ENCODE peak calls at places on chromosomes 1 and 21, in four cellular contexts. Z is prostate gland, E is adipocyte, G is adrenal gland. D is an unnamed sample.
A peak's percentile ranks its signal among the peaks of the same experiment; 100 is the strongest.

GRCh38 chr1:100391675-100392074 is 39.4 kb downstream of the CDC14A start:
- DNase-seq in E (no peak), Z (no peak), G (no peak), D (no peak)

GRCh38 chr1:210373878-210374599 is 45.3 kb downstream of the HHAT start:
- DNase-seq in G (peak; percentile 93), Z (no peak), E (peak; percentile 88), D (no peak)

GRCh38 chr1:222618001-222618879 is at the start of gene MIA3:
- DNase-seq in E (peak; percentile 69), Z (peak; percentile 79), G (peak; percentile 42), D (peak; percentile 84)

GRCh38 chr1:41246568-41246967 is 4.5 kb upstream of the SCMH1 start:
- DNase-seq in E (no peak), G (no peak), Z (no peak), D (no peak)

GRCh38 chr1:219312967-219313366 is 139.3 kb downstream of the LYPLAL1 start:
- DNase-seq in G (no peak), Z (no peak), E (peak; percentile 51), D (no peak)

GRCh38 chr1:157301477-157302198 is 163.4 kb upstream of the ETV3 start:
- DNase-seq in G (no peak), E (no peak), Z (no peak), D (no peak)

GRCh38 chr1:24905355-24905978 is 24.6 kb downstream of the RUNX3 start:
- DNase-seq in E (no peak), Z (no peak), G (no peak), D (no peak)

GRCh38 chr1:53448241-53448841 is 10.9 kb upstream of the DMRTB1 start:
- DNase-seq in Z (no peak), E (no peak), G (no peak), D (no peak)

GRCh38 chr1:225415967-225416745 is 11.7 kb downstream of the LBR start:
- DNase-seq in E (no peak), Z (no peak), G (no peak), D (no peak)

GRCh38 chr21:45408811-45409261 is 3.9 kb downstream of the COL18A1 start:
- DNase-seq in Z (no peak), E (no peak), G (no peak), D (no peak)

GRCh38 chr1:30372792-30373433 is 350.5 kb downstream of the MATN1 start:
- DNase-seq in E (no peak), G (peak; percentile 2), Z (no peak), D (no peak)

GRCh38 chr1:232464325-232464724 is 165.6 kb downstream of the SIPA1L2 start:
- DNase-seq in G (no peak), E (no peak), Z (no peak), D (no peak)

DNA sequence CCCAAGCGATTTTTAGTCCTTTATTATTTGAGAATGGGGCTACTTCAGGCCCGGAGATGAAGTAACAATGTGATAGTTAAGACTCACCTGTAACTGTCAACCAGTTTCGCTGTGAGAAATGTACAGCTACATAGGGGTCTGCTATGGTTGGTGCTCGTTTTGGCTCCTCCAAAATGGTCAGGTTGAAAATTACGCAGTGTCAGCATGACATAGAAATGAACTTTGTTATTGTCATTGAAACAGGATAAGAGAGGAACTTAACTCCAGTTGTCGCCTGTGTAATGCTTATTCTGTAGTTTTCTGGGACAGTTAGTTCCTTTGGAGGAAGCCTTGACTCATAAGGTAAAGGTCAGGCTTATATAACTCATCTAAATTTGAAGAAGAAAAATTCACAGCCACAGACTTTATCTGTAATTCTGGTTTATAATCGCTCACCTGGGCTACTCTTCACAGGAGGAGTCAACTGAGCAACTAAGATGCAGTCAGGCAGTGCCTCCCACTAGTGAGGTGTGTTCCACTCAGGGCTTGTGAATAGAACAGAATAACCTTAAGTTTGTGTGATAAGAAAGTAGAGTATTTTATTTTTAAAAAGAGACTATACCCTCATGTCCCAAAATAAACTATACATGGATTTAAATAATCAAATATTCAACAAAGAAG is 130.9 kb downstream of the CD247 start:
- DNase-seq in Z (no peak), G (no peak), E (no peak), D (no peak)
- H3K36me3 ChIP-seq in Z (no peaks in the 10 kb centered on the region), G (peaks cover 4% of the 10 kb centered on the region), E (peaks cover 36% of the 10 kb centered on the region), D (peaks cover 53% of the 10 kb centered on the region)

DNA sequence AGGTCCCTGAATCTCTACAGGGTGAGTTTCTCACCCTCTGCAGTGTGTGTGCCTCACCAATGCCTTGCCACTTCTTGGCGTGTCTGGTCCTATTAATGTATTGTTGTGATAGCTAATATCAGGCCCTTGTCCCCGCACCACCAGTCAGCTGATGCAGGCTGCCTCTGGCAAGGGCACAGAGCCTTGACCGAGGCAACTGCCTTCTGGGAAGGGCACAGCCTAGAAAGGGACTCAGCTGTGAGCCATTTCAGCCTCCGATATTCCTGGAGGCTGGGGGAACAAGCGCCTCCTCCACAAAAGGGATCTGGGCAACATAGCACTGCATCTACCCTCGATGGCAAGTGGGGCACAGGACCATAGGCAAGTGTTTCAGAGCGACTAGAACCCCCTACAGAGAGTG is 27.0 kb downstream of the IL10RB start:
- DNase-seq in Z (no peak), E (no peak), G (no peak), D (no peak)
- H3K36me3 ChIP-seq in Z (no peaks in the 10 kb centered on the region), E (peaks cover 46% of the 10 kb centered on the region), G (peaks cover 34% of the 10 kb centered on the region), D (peaks cover 94% of the 10 kb centered on the region)

DNA sequence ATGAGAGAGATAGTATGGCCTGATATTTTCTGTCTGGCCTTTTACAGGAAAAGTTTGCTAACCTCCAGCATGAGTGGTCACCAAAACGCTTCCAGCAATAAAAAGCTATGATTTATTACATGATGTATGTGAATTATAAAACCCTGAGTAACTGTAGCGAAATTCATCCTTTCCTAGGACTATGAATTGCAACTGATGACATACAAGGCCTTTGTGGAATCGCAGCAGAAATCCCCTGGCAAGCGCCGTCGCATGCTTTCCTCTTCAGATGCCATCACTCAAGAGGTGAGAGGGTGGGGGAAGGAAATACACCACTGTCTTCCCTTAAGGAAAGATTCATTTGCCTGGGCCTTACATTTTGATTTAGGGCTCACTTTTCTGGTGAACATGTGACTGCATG is 117.9 kb downstream of the MACF1 start:
- DNase-seq in E (no peak), Z (no peak), G (no peak), D (no peak)
- H3K36me3 ChIP-seq in E (peaks cover 100% of the 10 kb centered on the region), Z (peaks cover 10% of the 10 kb centered on the region), G (peaks cover 95% of the 10 kb centered on the region), D (peaks cover 4% of the 10 kb centered on the region)

GRCh38 chr1:19776933-19777332 is 22.8 kb downstream of the TMCO4 start:
- DNase-seq in Z (no peak), E (no peak), G (no peak), D (no peak)

GRCh38 chr1:19775831-19776230 is 23.9 kb downstream of the TMCO4 start:
- DNase-seq in Z (no peak), E (no peak), G (no peak), D (no peak)

GRCh38 chr1:19776287-19776686 is 23.4 kb downstream of the TMCO4 start:
- DNase-seq in Z (peak; percentile 60), G (no peak), E (no peak), D (no peak)

GRCh38 chr1:19775317-19775716 is 24.4 kb downstream of the TMCO4 start:
- DNase-seq in Z (no peak), E (no peak), G (no peak), D (no peak)

GRCh38 chr1:19780267-19780877 is 19.3 kb downstream of the TMCO4 start:
- DNase-seq in G (no peak), Z (no peak), E (no peak), D (no peak)
- H3K36me3 ChIP-seq in G (peaks cover 13% of the 10 kb centered on the region), Z (no peaks in the 10 kb centered on the region), E (peaks cover 45% of the 10 kb centered on the region), D (peaks cover 36% of the 10 kb centered on the region)

GRCh38 chr1:107590895-107591622 is 373.9 kb downstream of the VAV3 start:
- DNase-seq in E (no peak), Z (no peak), G (no peak), D (no peak)

GRCh38 chr1:107593436-107594209 is 371.4 kb downstream of the VAV3 start:
- DNase-seq in Z (no peak), E (no peak), G (no peak), D (no peak)

GRCh38 chr1:107590087-107590486 is 374.9 kb downstream of the VAV3 start:
- DNase-seq in Z (no peak), G (no peak), E (no peak), D (no peak)

GRCh38 chr1:107597290-107597689 is 367.7 kb downstream of the VAV3 start:
- DNase-seq in E (no peak), Z (no peak), G (no peak), D (no peak)

GRCh38 chr1:107594541-107594940 is 370.4 kb downstream of the VAV3 start:
- DNase-seq in Z (no peak), E (peak; percentile 48), G (no peak), D (no peak)
- H3K36me3 ChIP-seq in Z (no peaks in the 10 kb centered on the region), E (no peaks in the 10 kb centered on the region), G (no peaks in the 10 kb centered on the region), D (no peaks in the 10 kb centered on the region)